ENCODE peak calls at places on chromosome 17, in ten cellular contexts. W is OCI-LY7; O is naive thymus-derived CD4-positive, alpha-beta T cell; N is spleen; J is cardiac muscle cell; S is small intestine; C is WERI-Rb-1; U is tibial nerve; X is HCT116; R is uterus. Y is an unnamed sample.

GRCh38 chr17:17783121-17783824 is 53.5 kb downstream of the SREBF1 start:
- DNase-seq in W (peak), O (peak), N (peak), J (peak), S (peak), C (peak), U (peak), X (no peak), R (peak), Y (no peak)

GRCh38 chr17:14205380-14205779 is 31.3 kb downstream of the CDRT15 start:
- DNase-seq in W (no peak), O (no peak), N (no peak), J (no peak), S (no peak), C (no peak), U (no peak), X (no peak), R (no peak), Y (no peak)

GRCh38 chr17:81652901-81653771 is 3.2 kb downstream of the PDE6G start:
- DNase-seq in W (peak), O (no peak), N (no peak), J (peak), S (no peak), C (no peak), U (no peak), X (no peak), R (no peak), Y (peak)

GRCh38 chr17:19262650-19263620 is 25.8 kb downstream of the EPN2 start:
- DNase-seq in W (no peak), O (no peak), N (peak), J (peak), S (no peak), C (no peak), U (no peak), X (no peak), R (peak), Y (no peak)

GRCh38 chr17:76586741-76587487 is 1.3 kb upstream of the ST6GALNAC2 start:
- DNase-seq in W (no peak), O (no peak), N (no peak), J (no peak), S (no peak), C (peak), U (no peak), X (no peak), R (no peak), Y (no peak)

GRCh38 chr17:43517615-43518386 is 28.3 kb downstream of the ETV4 start:
- DNase-seq in W (no peak), O (no peak), N (no peak), J (peak), S (peak), C (no peak), U (no peak), X (no peak), R (no peak), Y (no peak)

GRCh38 chr17:79840204-79840988 is 1.2 kb upstream of the CBX4 start:
- DNase-seq in W (no peak), O (peak), N (peak), J (peak), S (peak), C (peak), U (peak), X (no peak), R (peak), Y (peak)

GRCh38 chr17:77489898-77490265 is 349.1 kb downstream of the SEC14L1 start:
- DNase-seq in W (no peak), O (no peak), N (peak), J (no peak), S (no peak), C (no peak), U (peak), X (no peak), R (peak), Y (peak)

GRCh38 chr17:80491478-80492342 is 15.3 kb upstream of the NPTX1 start:
- DNase-seq in W (no peak), O (no peak), N (no peak), J (no peak), S (no peak), C (no peak), U (no peak), X (no peak), R (no peak), Y (no peak)

GRCh38 chr17:65558683-65559311 is 2.7 kb downstream of the AXIN2 start:
- DNase-seq in W (no peak), O (no peak), N (no peak), J (no peak), S (no peak), C (no peak), U (no peak), X (no peak), R (no peak), Y (peak)

GRCh38 chr17:51711581-51711980 is 446.9 kb downstream of the CA10 start:
- DNase-seq in W (no peak), O (no peak), N (no peak), J (no peak), S (no peak), C (peak), U (no peak), X (no peak), R (no peak), Y (no peak)

GRCh38 chr17:51598824-51599223 is 338.5 kb downstream of the UTP18 start:
- DNase-seq in W (no peak), O (no peak), N (no peak), J (no peak), S (no peak), C (no peak), U (no peak), X (no peak), R (no peak), Y (no peak)

GRCh38 chr17:78796134-78796900 is 14.2 kb upstream of the CYTH1 start:
- DNase-seq in W (no peak), O (no peak), N (peak), J (no peak), S (no peak), C (no peak), U (no peak), X (no peak), R (no peak), Y (no peak)

GRCh38 chr17:76670020-76670707 is 26.6 kb upstream of the ST6GALNAC1 start:
- DNase-seq in W (no peak), O (no peak), N (no peak), J (no peak), S (peak), C (no peak), U (no peak), X (no peak), R (no peak), Y (no peak)

GRCh38 chr17:21288581-21289017 is 4.1 kb downstream of the MAP2K3 start:
- DNase-seq in W (peak), O (no peak), N (no peak), J (no peak), S (no peak), C (no peak), U (no peak), X (no peak), R (no peak), Y (peak)

GRCh38 chr17:72608436-72608835 is 484.1 kb downstream of the SLC39A11 start:
- DNase-seq in W (no peak), O (no peak), N (no peak), J (no peak), S (no peak), C (no peak), U (no peak), X (no peak), R (no peak), Y (no peak)

GRCh38 chr17:69870091-69870530 is 204.9 kb upstream of the KCNJ16 start:
- DNase-seq in W (peak), O (no peak), N (no peak), J (peak), S (no peak), C (no peak), U (no peak), X (no peak), R (no peak), Y (no peak)

GRCh38 chr17:82297280-82297803 is 20.1 kb downstream of the CD7 start:
- DNase-seq in W (peak), O (no peak), N (peak), J (peak), S (peak), C (no peak), U (peak), X (no peak), R (peak), Y (peak)

GRCh38 chr17:58741121-58741625 is 14.5 kb upstream of the PPM1E start:
- DNase-seq in W (no peak), O (no peak), N (no peak), J (peak), S (no peak), C (no peak), U (no peak), X (peak), R (no peak), Y (no peak)

GRCh38 chr17:76014100-76014924 is 12.8 kb downstream of the EVPL start:
- DNase-seq in W (peak), O (peak), N (peak), J (peak), S (peak), C (peak), U (peak), X (peak), R (peak), Y (peak)

GRCh38 chr17:66378296-66378695 is 75.9 kb downstream of the PRKCA start:
- DNase-seq in W (no peak), O (no peak), N (no peak), J (no peak), S (no peak), C (no peak), U (no peak), X (no peak), R (no peak), Y (no peak)

GRCh38 chr17:10875984-10876555 is 38.2 kb upstream of the PIRT start:
- DNase-seq in W (peak), O (no peak), N (no peak), J (peak), S (peak), C (peak), U (peak), X (peak), R (peak), Y (no peak)

GRCh38 chr17:68870427-68870826 is 84.8 kb downstream of the ABCA8 start:
- DNase-seq in W (no peak), O (no peak), N (no peak), J (no peak), S (no peak), C (no peak), U (no peak), X (no peak), R (no peak), Y (no peak)

GRCh38 chr17:33712120-33712519 is 419.0 kb upstream of the ASIC2 start:
- DNase-seq in W (no peak), O (no peak), N (no peak), J (no peak), S (no peak), C (no peak), U (no peak), X (no peak), R (no peak), Y (no peak)

GRCh38 chr17:273994-274832 is 78.4 kb downstream of the RPH3AL start:
- DNase-seq in W (no peak), O (no peak), N (peak), J (no peak), S (no peak), C (peak), U (no peak), X (no peak), R (no peak), Y (peak)

GRCh38 chr17:36721560-36722120 is 120.3 kb downstream of the MRM1 start:
- DNase-seq in W (no peak), O (no peak), N (no peak), J (no peak), S (no peak), C (no peak), U (no peak), X (no peak), R (no peak), Y (no peak)

GRCh38 chr17:2796164-2797140 is at the start of gene RAP1GAP2:
- DNase-seq in W (no peak), O (peak), N (peak), J (no peak), S (peak), C (no peak), U (peak), X (no peak), R (no peak), Y (peak)

GRCh38 chr17:17559164-17559563 is 32.3 kb downstream of the PEMT start:
- DNase-seq in W (no peak), O (no peak), N (no peak), J (no peak), S (no peak), C (no peak), U (no peak), X (no peak), R (no peak), Y (no peak)

GRCh38 chr17:8955021-8955420 is 10.5 kb downstream of the PIK3R5 start:
- DNase-seq in W (no peak), O (no peak), N (peak), J (no peak), S (no peak), C (no peak), U (no peak), X (no peak), R (no peak), Y (no peak)

GRCh38 chr17:81509687-81510523 is 2.7 kb downstream of the ACTG1 start:
- DNase-seq in W (peak), O (no peak), N (no peak), J (peak), S (no peak), C (peak), U (no peak), X (no peak), R (no peak), Y (peak)

GRCh38 chr17:35750526-35751395 is 2.3 kb downstream of the GAS2L2 start:
- DNase-seq in W (no peak), O (no peak), N (no peak), J (no peak), S (no peak), C (no peak), U (no peak), X (no peak), R (no peak), Y (no peak)

GRCh38 chr17:61695779-61696337 is 104.8 kb upstream of the NACA2 start:
- DNase-seq in W (no peak), O (no peak), N (no peak), J (no peak), S (no peak), C (no peak), U (no peak), X (no peak), R (no peak), Y (no peak)

GRCh38 chr17:82752371-82753200 is 721 bp downstream of the TBCD start:
- DNase-seq in W (peak), O (no peak), N (no peak), J (peak), S (peak), C (peak), U (no peak), X (no peak), R (no peak), Y (no peak)

GRCh38 chr17:50865060-50865867 is 890 bp downstream of the TOB1 start:
- DNase-seq in W (peak), O (peak), N (peak), J (peak), S (peak), C (peak), U (peak), X (peak), R (peak), Y (peak)

GRCh38 chr17:79622201-79622601 is 11.3 kb upstream of the RBFOX3 start:
- DNase-seq in W (no peak), O (no peak), N (peak), J (no peak), S (peak), C (peak), U (no peak), X (no peak), R (peak), Y (peak)

GRCh38 chr17:78356163-78356713 is 3.6 kb downstream of the SOCS3 start:
- DNase-seq in W (peak), O (peak), N (peak), J (peak), S (peak), C (no peak), U (no peak), X (no peak), R (no peak), Y (no peak)

GRCh38 chr17:78133971-78134898 is 3.7 kb downstream of the TMC8 start:
- DNase-seq in W (peak), O (no peak), N (peak), J (peak), S (peak), C (peak), U (peak), X (peak), R (no peak), Y (peak)

GRCh38 chr17:75289832-75290337 is 652 bp upstream of the SLC25A19 start:
- DNase-seq in W (peak), O (no peak), N (peak), J (peak), S (peak), C (no peak), U (peak), X (no peak), R (peak), Y (peak)

GRCh38 chr17:29709861-29710849 is 87.4 kb upstream of the CORO6 start:
- DNase-seq in W (no peak), O (no peak), N (no peak), J (peak), S (no peak), C (no peak), U (no peak), X (no peak), R (no peak), Y (no peak)

GRCh38 chr17:29705352-29705751 is 82.6 kb upstream of the CORO6 start:
- DNase-seq in W (peak), O (no peak), N (no peak), J (no peak), S (no peak), C (no peak), U (no peak), X (no peak), R (no peak), Y (no peak)

GRCh38 chr17:29710891-29711418 is 88.2 kb upstream of the CORO6 start:
- DNase-seq in W (no peak), O (no peak), N (no peak), J (peak), S (no peak), C (peak), U (no peak), X (no peak), R (no peak), Y (no peak)

GRCh38 chr17:29707212-29707571 is 84.5 kb upstream of the CORO6 start:
- DNase-seq in W (no peak), O (no peak), N (no peak), J (no peak), S (no peak), C (no peak), U (no peak), X (no peak), R (no peak), Y (no peak)

DNA sequence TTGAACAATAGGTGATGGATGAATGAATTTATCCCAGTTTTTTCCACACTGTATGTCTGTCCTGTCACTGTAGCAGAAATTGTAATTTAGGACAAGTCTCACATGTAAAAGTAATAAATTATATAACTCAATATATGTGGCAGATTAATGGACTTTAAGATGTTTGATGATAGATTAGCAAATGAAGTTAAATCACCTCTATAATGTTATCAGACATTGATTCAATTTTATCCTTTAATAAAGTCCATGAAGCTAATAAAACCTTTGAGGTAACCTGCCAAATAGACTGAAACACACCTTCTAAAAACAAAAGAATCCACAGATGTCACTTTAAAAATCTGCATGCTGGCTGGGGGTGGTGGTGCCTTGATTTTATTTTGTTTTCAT is 83.3 kb upstream of the CORO6 start:
- DNase-seq in W (no peak), O (no peak), N (no peak), J (no peak), S (no peak), C (no peak), U (no peak), X (no peak), R (no peak), Y (no peak)
- H3K4me3 ChIP-seq in W (peak), O (peak), N (no peak), J (no peak), S (no peak), C (no peak), U (no peak), X (no peak), R (no peak), Y (no peak)

DNA sequence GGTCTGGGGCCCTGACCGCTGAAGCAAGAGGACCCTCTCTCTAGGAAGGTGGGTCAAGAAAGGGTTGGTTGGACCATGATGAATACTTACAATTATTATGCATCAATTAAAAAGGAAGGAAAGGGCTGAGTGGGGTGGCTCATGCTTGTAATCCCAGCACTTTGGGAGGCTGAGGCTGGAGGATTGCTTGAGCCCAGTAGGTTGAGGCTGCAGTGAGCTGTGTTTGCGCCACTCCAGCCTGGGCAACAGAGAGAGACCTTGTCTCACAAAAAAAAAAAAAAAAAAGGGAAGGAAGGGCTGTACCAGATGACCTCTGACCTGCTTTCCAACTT is 393 bp upstream of the GFAP start:
- DNase-seq in W (no peak), O (no peak), N (peak), J (no peak), S (no peak), C (no peak), U (no peak), X (no peak), R (no peak), Y (no peak)
- H3K27ac ChIP-seq in W (no peak), O (no peak), N (no peak), J (peak), S (no peak), C (no peak), U (peak), X (no peak), R (no peak), Y (no peak)

GRCh38 chr17:7023576-7024401 is 939 bp downstream of the BCL6B start:
- DNase-seq in W (peak), O (peak), N (peak), J (peak), S (peak), C (peak), U (peak), X (peak), R (peak), Y (peak)
- H3K4me3 ChIP-seq in W (no peak), O (peak), N (peak), J (no peak), S (no peak), C (peak), U (no peak), X (no peak), R (no peak), Y (peak)

DNA sequence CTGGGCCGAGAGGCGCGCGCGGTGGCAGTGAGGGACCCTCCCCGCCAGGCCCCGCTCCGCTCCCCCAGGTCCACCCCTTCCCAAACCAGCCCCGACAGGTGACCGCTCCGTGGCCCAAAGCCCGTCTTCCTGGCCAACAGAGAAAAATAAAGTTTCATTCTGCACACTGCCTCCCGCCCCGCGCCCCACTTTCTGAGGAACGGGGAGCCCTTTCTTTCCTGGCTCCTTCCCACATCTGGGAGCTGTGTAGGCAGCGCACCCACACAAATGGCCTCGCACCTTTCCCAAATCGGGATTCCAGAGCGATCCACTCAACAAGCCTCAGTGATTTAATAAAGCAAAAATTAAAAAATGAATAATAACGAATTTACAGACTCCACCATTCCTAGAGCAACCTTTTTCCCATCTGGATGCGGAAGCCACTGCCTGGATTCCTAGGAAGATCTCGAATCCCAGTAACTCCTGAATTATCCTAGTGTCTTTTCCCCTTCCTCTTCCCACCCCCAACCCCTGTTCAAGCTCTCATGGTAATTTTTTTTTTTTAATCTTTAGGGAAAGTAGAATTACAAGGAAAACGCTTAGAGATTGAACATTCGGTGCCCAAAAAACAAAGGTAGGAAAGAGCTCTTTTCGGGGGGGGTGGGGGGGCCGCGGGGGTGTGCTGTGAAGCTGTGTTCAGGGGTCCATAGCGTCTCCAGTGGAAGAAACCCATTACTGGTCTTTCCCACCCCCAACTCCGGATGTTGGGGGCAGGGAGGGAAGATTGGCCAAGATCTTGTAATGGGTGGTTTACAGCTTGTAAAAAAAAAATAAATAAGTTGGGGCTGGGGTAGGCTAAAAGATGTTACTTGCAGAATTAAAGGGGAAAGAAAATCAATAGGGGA is 1.6 kb downstream of the IGF2BP1 start:
- DNase-seq in W (peak), O (no peak), N (no peak), J (peak), S (no peak), C (peak), U (no peak), X (no peak), R (no peak), Y (no peak)
- H3K27ac ChIP-seq in W (peak), O (no peak), N (no peak), J (peak), S (no peak), C (peak), U (no peak), X (no peak), R (no peak), Y (no peak)